ENCODE peak calls at places on chromosomes 7 and 10, in ten cellular contexts. H, D, U, T, K, C, P, V, L and N are unnamed samples.

GRCh38 chr7:83755526-83755925 is 106.6 kb upstream of the SEMA3E start:
- DNase-seq in H (no peak), D (no peak), U (no peak), T (no peak), K (no peak), C (no peak), P (no peak), V (no peak), L (no peak), N (no peak)

GRCh38 chr10:92242380-92242779 is 48.5 kb downstream of the CPEB3 start:
- DNase-seq in H (no peak), D (no peak), U (no peak), T (no peak), K (no peak), C (no peak), P (peak), V (no peak), L (no peak), N (no peak)

GRCh38 chr7:12458520-12459131 is 55.0 kb upstream of the VWDE start:
- DNase-seq in H (no peak), D (no peak), U (peak), T (peak), K (no peak), C (peak), P (no peak), V (no peak), L (peak), N (peak)

GRCh38 chr10:6382081-6382480 is 179.3 kb downstream of the PFKFB3 start:
- DNase-seq in H (no peak), D (no peak), U (no peak), T (peak), K (peak), C (no peak), P (no peak), V (peak), L (no peak), N (peak)

GRCh38 chr10:944034-944831 is 12.7 kb upstream of the LARP4B start:
- DNase-seq in H (no peak), D (no peak), U (peak), T (peak), K (peak), C (no peak), P (no peak), V (no peak), L (peak), N (no peak)

GRCh38 chr7:98641646-98642489 is 24.8 kb downstream of the NPTX2 start:
- DNase-seq in H (no peak), D (no peak), U (no peak), T (no peak), K (no peak), C (no peak), P (no peak), V (no peak), L (no peak), N (no peak)

GRCh38 chr7:47091141-47091540 is 490.8 kb downstream of the TNS3 start:
- DNase-seq in H (no peak), D (no peak), U (no peak), T (peak), K (no peak), C (no peak), P (no peak), V (no peak), L (peak), N (no peak)

GRCh38 chr7:148489678-148490077 is 100.9 kb upstream of the C7orf33 start:
- DNase-seq in H (no peak), D (no peak), U (no peak), T (no peak), K (no peak), C (no peak), P (no peak), V (no peak), L (no peak), N (no peak)

GRCh38 chr7:121798896-121799295 is 74.1 kb upstream of the PTPRZ1 start:
- DNase-seq in H (no peak), D (no peak), U (peak), T (no peak), K (no peak), C (no peak), P (no peak), V (no peak), L (peak), N (no peak)

GRCh38 chr7:50962962-50963374 is 180.3 kb upstream of the GRB10 start:
- DNase-seq in H (no peak), D (peak), U (peak), T (peak), K (no peak), C (peak), P (no peak), V (no peak), L (peak), N (no peak)

GRCh38 chr10:102714621-102715455 is at the start of gene SFXN2:
- DNase-seq in H (no peak), D (no peak), U (no peak), T (no peak), K (peak), C (no peak), P (peak), V (peak), L (peak), N (peak)

GRCh38 chr7:125059861-125060456 is 130.3 kb upstream of the POT1 start:
- DNase-seq in H (no peak), D (no peak), U (peak), T (no peak), K (no peak), C (no peak), P (no peak), V (no peak), L (no peak), N (no peak)

GRCh38 chr10:53403688-53404087 is 631.1 kb upstream of the MBL2 start:
- DNase-seq in H (no peak), D (peak), U (peak), T (no peak), K (no peak), C (no peak), P (no peak), V (no peak), L (no peak), N (no peak)